ENCODE peak calls at places on chromosomes 2 and 18, in four cellular contexts. P is GM12891, Q is GM12878, U is K562. B is an unnamed sample.

GRCh38 chr2:236745420-236746210 is 176.0 kb downstream of the ACKR3 start:
- DNase-seq in U (no peak), P (no peak), Q (no peak), B (no peak)

GRCh38 chr18:35162995-35163394 is 77.8 kb upstream of the ZNF397 start:
- DNase-seq in U (no peak), Q (no peak), P (no peak), B (no peak)

GRCh38 chr2:80288576-80288975 is 16.0 kb downstream of the LRRTM1 start:
- DNase-seq in U (no peak), Q (no peak), P (no peak), B (no peak)

GRCh38 chr2:109451671-109452070 is 162.1 kb downstream of the SEPTIN10 start:
- DNase-seq in U (no peak), Q (no peak), P (no peak), B (no peak)

GRCh38 chr18:23397907-23398306 is 55.2 kb upstream of the RIOK3 start:
- DNase-seq in P (no peak), U (no peak), Q (no peak), B (no peak)

GRCh38 chr2:17791121-17791902 is 24.9 kb upstream of the MSGN1 start:
- DNase-seq in Q (no peak), P (no peak), U (no peak), B (no peak)

GRCh38 chr2:237350597-237350996 is 63.4 kb downstream of the COL6A3 start:
- DNase-seq in Q (no peak), U (no peak), P (no peak), B (no peak)

GRCh38 chr2:108570416-108570815 is 36.1 kb downstream of the LIMS1 start:
- DNase-seq in P (no peak), Q (no peak), U (peak; percentile 37), B (no peak)

GRCh38 chr2:197615033-197615652 is 60.2 kb downstream of the RFTN2 start:
- DNase-seq in Q (no peak), U (no peak), P (no peak), B (no peak)

GRCh38 chr2:62593825-62594224 is 87.8 kb upstream of the TMEM17 start:
- DNase-seq in P (no peak), U (no peak), Q (no peak), B (no peak)

GRCh38 chr2:168002021-168002553 is 245.3 kb downstream of the STK39 start:
- DNase-seq in P (no peak), Q (peak; percentile 15), U (no peak), B (no peak)

GRCh38 chr18:65468881-65469280 is 281.9 kb upstream of the CDH7 start:
- DNase-seq in Q (no peak), P (no peak), U (no peak), B (no peak)

GRCh38 chr18:50711401-50711800 is 108.4 kb downstream of the MRO start:
- DNase-seq in P (no peak), Q (no peak), U (no peak), B (no peak)

GRCh38 chr2:167331636-167332232 is 443.5 kb downstream of the XIRP2 start:
- DNase-seq in U (no peak), P (no peak), Q (no peak), B (no peak)

GRCh38 chr2:15669375-15669910 is 77.8 kb downstream of the DDX1 start:
- DNase-seq in Q (no peak), P (no peak), U (no peak), B (no peak)

GRCh38 chr2:174553811-174554493 is 43.7 kb downstream of the WIPF1 start:
- DNase-seq in P (no peak), U (no peak), Q (no peak), B (peak; percentile 65)

GRCh38 chr2:43611987-43612894 is 16.4 kb upstream of the THADA start:
- DNase-seq in P (no peak), U (peak; percentile 68), Q (peak; percentile 17), B (peak; percentile 59)

GRCh38 chr18:62325806-62326645 is 916 bp downstream of the TNFRSF11A start:
- DNase-seq in Q (no peak), U (no peak), P (peak; percentile 24), B (no peak)

GRCh38 chr2:182647499-182647787 is 68.6 kb upstream of the DNAJC10 start:
- DNase-seq in P (no peak), U (no peak), Q (no peak), B (no peak)

GRCh38 chr2:80548469-80548868 is 243.9 kb upstream of the LRRTM1 start:
- DNase-seq in U (no peak), Q (no peak), P (no peak), B (no peak)

GRCh38 chr2:208033701-208034502 is 8.6 kb upstream of the PLEKHM3 start:
- DNase-seq in P (no peak), Q (no peak), U (peak; percentile 51), B (no peak)

GRCh38 chr2:55099878-55100820 is 49.9 kb upstream of the RTN4 start:
- DNase-seq in P (no peak), Q (no peak), U (no peak), B (no peak)

GRCh38 chr2:174325932-174326879 is 8.5 kb upstream of the SP9 start:
- DNase-seq in U (peak; percentile 86), P (no peak), Q (no peak), B (no peak)

GRCh38 chr2:118763797-118764196 is 83.7 kb downstream of the EN1 start:
- DNase-seq in U (peak; percentile 30), Q (no peak), P (no peak), B (no peak)
- TF ChIP-seq SPI1 in U (no peak), Q (no peak), P (no peak), B (no peak)

GRCh38 chr2:239382384-239382880 is 18.4 kb downstream of the HDAC4 start:
- DNase-seq in Q (no peak), P (no peak), U (no peak), B (no peak)

GRCh38 chr2:239381709-239382134 is 19.1 kb downstream of the HDAC4 start:
- DNase-seq in P (peak; percentile 66), Q (peak; percentile 68), U (no peak), B (no peak)

GRCh38 chr2:239378918-239379640 is 21.7 kb downstream of the HDAC4 start:
- DNase-seq in P (no peak), U (no peak), Q (no peak), B (no peak)

GRCh38 chr2:239379641-239380170 is 21.1 kb downstream of the HDAC4 start:
- DNase-seq in U (no peak), Q (no peak), P (no peak), B (no peak)

DNA sequence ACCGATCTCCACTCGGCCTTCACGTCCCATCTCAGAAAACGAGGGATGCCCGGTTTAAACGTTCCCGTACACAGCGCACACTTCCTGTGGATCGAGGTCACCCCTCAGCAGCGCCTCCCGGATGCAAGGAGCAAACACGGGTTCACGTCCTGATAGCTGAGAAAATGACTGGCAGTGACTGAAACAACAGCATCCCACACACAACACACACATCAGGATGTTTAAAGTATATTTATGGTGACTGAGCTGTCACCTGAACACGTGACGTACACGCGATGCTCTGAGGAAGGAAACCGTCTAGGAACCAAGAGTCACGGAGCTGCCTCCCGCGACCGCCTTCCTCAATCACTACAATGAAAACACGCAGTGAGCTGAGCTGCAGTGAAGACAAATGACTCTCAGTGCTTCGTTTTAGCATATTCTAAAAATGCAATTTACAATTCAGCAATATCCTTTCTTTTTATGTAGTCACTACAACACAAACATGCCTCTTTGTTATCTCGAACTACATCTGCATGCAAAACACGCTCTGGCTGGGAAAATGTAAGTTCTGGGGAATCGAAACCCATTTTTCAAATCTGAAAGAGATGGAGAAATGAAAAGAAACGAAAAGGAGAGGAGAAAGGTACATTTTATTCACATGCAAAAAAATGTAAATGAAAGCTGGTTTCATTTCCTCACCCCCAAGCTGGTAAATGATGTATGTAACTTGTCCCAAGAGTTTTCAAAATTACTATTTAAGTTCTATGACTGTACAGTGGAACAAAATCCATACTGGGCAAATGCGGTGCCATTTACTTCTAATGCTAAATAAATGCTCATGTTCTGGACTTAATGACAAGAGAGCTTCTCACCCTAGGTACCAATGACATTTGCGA is 19.8 kb downstream of the HDAC4 start:
- DNase-seq in P (no peak), Q (peak; percentile 35), U (no peak), B (no peak)
- TF ChIP-seq SPI1 in P (peak; percentile 83), Q (peak; percentile 69), U (no peak), B (no peak)

DNA sequence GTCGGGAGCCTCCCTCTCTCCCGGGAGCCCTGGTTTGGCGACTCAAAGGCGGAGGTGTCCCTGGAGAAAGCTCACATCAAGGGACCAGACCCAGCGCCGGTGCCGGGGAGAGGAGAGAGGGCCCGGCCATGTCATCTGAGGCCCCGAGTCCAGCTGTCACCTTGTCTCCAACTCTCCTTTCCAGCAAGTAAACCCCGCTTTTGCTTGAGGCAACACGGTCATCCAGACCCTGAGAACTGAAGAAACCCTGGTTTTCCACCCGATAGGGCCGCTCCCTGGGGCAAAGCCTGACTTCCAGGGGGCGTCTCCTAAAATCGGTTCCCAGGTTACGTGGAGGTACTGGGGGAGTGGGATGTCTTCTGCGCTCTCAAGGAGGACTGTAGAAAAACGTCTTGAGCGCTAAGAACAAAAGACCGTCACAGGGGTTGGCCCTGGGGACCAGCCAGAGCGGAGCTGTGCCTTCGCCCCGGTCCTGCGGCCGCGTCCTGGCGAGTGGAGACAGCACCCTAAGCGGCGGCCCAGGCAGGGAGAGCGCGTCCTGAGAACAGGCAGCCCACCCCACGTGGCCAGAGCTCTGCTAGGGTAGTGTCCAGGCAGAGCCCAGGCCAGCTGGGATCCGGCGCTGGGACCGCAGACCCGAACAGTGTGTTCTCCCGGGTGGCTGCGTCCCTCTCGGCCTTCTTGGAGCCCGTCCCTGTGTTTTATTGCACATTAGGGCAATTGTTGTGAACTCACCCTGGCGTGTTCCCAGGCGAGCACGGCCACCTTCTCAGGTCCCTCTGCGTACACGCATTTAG is 55.7 kb downstream of the TMEM18 start:
- DNase-seq in P (no peak), Q (no peak), U (no peak), B (no peak)
- TF ChIP-seq SPI1 in P (no peak), Q (no peak), U (no peak), B (no peak)

DNA sequence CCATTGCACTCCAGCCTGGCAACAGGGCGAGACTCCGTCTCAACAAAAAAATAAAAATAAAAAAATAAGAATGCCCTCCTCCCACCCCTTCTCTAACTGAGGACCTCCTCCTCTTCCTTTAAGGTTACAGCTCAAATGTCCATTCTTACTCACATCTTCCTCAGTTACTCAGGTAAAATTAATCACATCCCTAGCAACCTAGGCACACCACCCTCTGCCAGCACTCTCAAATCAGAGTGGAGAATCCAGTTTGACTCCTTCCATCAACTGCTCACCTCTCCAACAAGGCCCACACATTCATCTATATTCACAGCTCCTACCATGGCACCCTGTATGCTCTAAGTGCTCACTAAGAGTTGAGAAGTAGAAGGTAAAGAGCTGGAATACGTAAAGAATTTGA is 254.3 kb downstream of the ZEB2 start:
- DNase-seq in P (no peak), Q (no peak), U (no peak), B (no peak)
- TF ChIP-seq SPI1 in P (no peak), Q (no peak), U (no peak), B (no peak)